ENCODE peak calls at places on chromosomes 12 and 14, in nine cellular contexts. P, Z, Y, N, C, L, H, B and X are unnamed samples.

GRCh38 chr12:5665615-5666014 is 233.7 kb downstream of the NTF3 start:
- DNase-seq in C (no peak), N (no peak), Y (peak), B (no peak), Z (no peak), H (no peak), L (no peak), P (no peak), X (no peak)

GRCh38 chr12:26460361-26460760 is 265.0 kb downstream of the SSPN start:
- DNase-seq in N (no peak), Z (no peak), C (no peak), H (no peak), Y (no peak), L (no peak), P (no peak), B (no peak), X (no peak)

GRCh38 chr14:90193925-90194324 is 62.4 kb upstream of the PSMC1 start:
- DNase-seq in C (peak), N (peak), H (no peak), Y (no peak), B (no peak), Z (no peak), L (no peak), P (no peak), X (no peak)

GRCh38 chr14:81673930-81674329 is 140.3 kb upstream of the SEL1L start:
- DNase-seq in Y (no peak), Z (no peak), C (no peak), N (no peak), H (no peak), L (no peak), P (no peak), B (no peak), X (no peak)

GRCh38 chr14:77032854-77033621 is 4.5 kb upstream of the IRF2BPL start:
- DNase-seq in Y (peak), H (peak), L (peak), N (peak), C (peak), B (peak), Z (peak), P (peak), X (peak)

GRCh38 chr12:105235299-105235746 is 651 bp downstream of the APPL2 start:
- DNase-seq in N (no peak), Y (no peak), P (no peak), L (no peak), C (no peak), Z (no peak), H (no peak), B (peak), X (peak)

GRCh38 chr12:56158926-56159461 is 835 bp downstream of the MYL6 start:
- DNase-seq in H (no peak), C (peak), L (no peak), N (no peak), P (no peak), B (no peak), Z (peak), Y (peak), X (peak)

GRCh38 chr12:104435765-104436164 is 21.0 kb upstream of the CHST11 start:
- DNase-seq in Z (no peak), P (no peak), Y (no peak), N (no peak), C (no peak), H (no peak), B (no peak), L (no peak), X (no peak)

GRCh38 chr14:81363746-81364400 is 36.3 kb downstream of the STON2 start:
- DNase-seq in N (no peak), Y (peak), P (no peak), C (no peak), L (no peak), H (no peak), Z (no peak), B (no peak), X (no peak)

GRCh38 chr12:67651380-67651695 is 2.8 kb downstream of the DYRK2 start:
- DNase-seq in Z (no peak), H (no peak), P (peak), C (peak), L (no peak), Y (peak), N (peak), B (no peak), X (peak)